ENCODE peak calls at places on chromosomes 12 and 14, in four cellular contexts. M is substantia nigra; Z is ELF-1; N is stimulated activated CD4-positive, alpha-beta T cell treated with anti-CD3 and anti-CD28 coated beads, Interleukin-2, amount 100 ng/mL, for 48 hours. Q is an unnamed sample.

GRCh38 chr12:50033317-50033679 is 8.0 kb upstream of the RACGAP1 start:
- DNase-seq in M (no peak), Z (no peak), N (no peak), Q (no peak)

GRCh38 chr14:77026930-77027537 is 1.5 kb downstream of the IRF2BPL start:
- DNase-seq in M (no peak), Z (peak), N (no peak), Q (peak)

GRCh38 chr12:51378749-51379148 is 12.5 kb downstream of the GALNT6 start:
- DNase-seq in M (no peak), Z (no peak), N (no peak), Q (no peak)

GRCh38 chr12:72075401-72075800 is 136.8 kb downstream of the TPH2 start:
- DNase-seq in M (no peak), Z (no peak), N (no peak), Q (no peak)

GRCh38 chr12:49825360-49825970 is 2.7 kb downstream of the NCKAP5L start:
- DNase-seq in M (no peak), Z (peak), N (no peak), Q (peak)

GRCh38 chr14:68910540-68910939 is 68.6 kb downstream of the ACTN1 start:
- DNase-seq in M (no peak), Z (no peak), N (peak), Q (no peak)

GRCh38 chr12:3357950-3358525 is 133.0 kb upstream of the PRMT8 start:
- DNase-seq in M (no peak), Z (no peak), N (no peak), Q (no peak)

GRCh38 chr12:119025786-119026185 is 44.4 kb downstream of the SRRM4 start:
- DNase-seq in M (no peak), Z (no peak), N (no peak), Q (no peak)

GRCh38 chr12:111434680-111435338 is 29.1 kb downstream of the SH2B3 start:
- DNase-seq in M (no peak), Z (no peak), N (peak), Q (peak)